ENCODE peak calls at places on chromosomes 12 and 14, in seven cellular contexts. H is RCC 7860; M is posterior cingulate gyrus; D is T-helper 1 cell; R is aorta; N is activated CD4-positive, alpha-beta T cell treated with anti-CD3 and anti-CD28 coated beads, Interleukin-2, amount 50 U/mL, for 48 hours; J is HFFc6. Q is an unnamed sample.

GRCh38 chr14:40899435-40899834 is 707.2 kb upstream of the LRFN5 start:
- DNase-seq in H (no peak), M (no peak), D (no peak), R (no peak), N (no peak), J (no peak), Q (no peak)

GRCh38 chr12:46209165-46209564 is 59.7 kb downstream of the SLC38A1 start:
- DNase-seq in H (no peak), M (no peak), D (no peak), R (no peak), N (no peak), J (peak; percentile 50), Q (peak; percentile 46)

GRCh38 chr12:131271724-131272123 is 318.0 kb downstream of the ADGRD1 start:
- DNase-seq in H (no peak), M (no peak), D (no peak), R (no peak), N (no peak), J (no peak), Q (no peak)

GRCh38 chr12:57268264-57268663 is 17.3 kb upstream of the STAC3 start:
- DNase-seq in H (peak; percentile 33), M (no peak), D (no peak), R (no peak), N (peak; percentile 41), J (peak; percentile 52), Q (no peak)

GRCh38 chr12:68336754-68337343 is 4.7 kb upstream of the MDM1 start:
- DNase-seq in H (no peak), M (no peak), D (no peak), R (no peak), N (no peak), J (no peak), Q (no peak)

GRCh38 chr14:52069617-52070431 is 965 bp upstream of the NID2 start:
- DNase-seq in H (no peak), M (no peak), D (no peak), R (no peak), N (peak; percentile 23), J (no peak), Q (no peak)

GRCh38 chr14:45065951-45066350 is 18.0 kb upstream of the PRPF39 start:
- DNase-seq in H (no peak), M (no peak), D (no peak), R (no peak), N (no peak), J (no peak), Q (no peak)

GRCh38 chr12:604956-605355 is 58.3 kb downstream of the NINJ2 start:
- DNase-seq in H (no peak), M (no peak), D (no peak), R (no peak), N (no peak), J (no peak), Q (no peak)

GRCh38 chr12:46492471-46493351 is 120.1 kb upstream of the SLC38A2 start:
- DNase-seq in H (peak; percentile 54), M (no peak), D (no peak), R (no peak), N (no peak), J (peak; percentile 72), Q (no peak)

GRCh38 chr12:132217800-132218518 is 73.7 kb downstream of the NOC4L start:
- DNase-seq in H (no peak), M (no peak), D (no peak), R (no peak), N (no peak), J (no peak), Q (no peak)

GRCh38 chr12:13169255-13169654 is 27.3 kb upstream of the EMP1 start:
- DNase-seq in H (no peak), M (no peak), D (no peak), R (no peak), N (no peak), J (no peak), Q (no peak)

GRCh38 chr12:117334098-117334497 is 27.3 kb downstream of the NOS1 start:
- DNase-seq in H (no peak), M (no peak), D (no peak), R (no peak), N (no peak), J (no peak), Q (no peak)

GRCh38 chr12:58346032-58346632 is 404.8 kb downstream of the ATP23 start:
- DNase-seq in H (peak; percentile 63), M (no peak), D (no peak), R (no peak), N (no peak), J (peak; percentile 64), Q (no peak)

GRCh38 chr14:90499908-90500664 is 103.3 kb downstream of the CALM1 start:
- DNase-seq in H (no peak), M (no peak), D (no peak), R (no peak), N (no peak), J (no peak), Q (no peak)

GRCh38 chr12:111359231-111359913 is 9.5 kb downstream of the PHETA1 start:
- DNase-seq in H (no peak), M (no peak), D (no peak), R (peak; percentile 74), N (peak; percentile 57), J (no peak), Q (no peak)

GRCh38 chr12:127294651-127295205 is 972.2 kb upstream of the TMEM132C start:
- DNase-seq in H (no peak), M (no peak), D (no peak), R (no peak), N (no peak), J (no peak), Q (no peak)

GRCh38 chr12:128810182-128811127 is 13.3 kb downstream of the SLC15A4 start:
- DNase-seq in H (peak; percentile 33), M (peak; percentile 50), D (no peak), R (peak; percentile 67), N (peak; percentile 26), J (peak; percentile 15), Q (no peak)

GRCh38 chr12:6039894-6040601 is 84.4 kb downstream of the VWF start:
- DNase-seq in H (peak; percentile 27), M (peak; percentile 59), D (peak; percentile 45), R (no peak), N (peak; percentile 42), J (peak; percentile 54), Q (peak; percentile 35)

GRCh38 chr12:89280833-89281533 is 71.3 kb downstream of the DUSP6 start:
- DNase-seq in H (no peak), M (no peak), D (no peak), R (peak; percentile 51), N (no peak), J (no peak), Q (no peak)

GRCh38 chr12:66900616-66901015 is 221.7 kb upstream of the GRIP1 start:
- DNase-seq in H (no peak), M (no peak), D (no peak), R (no peak), N (no peak), J (no peak), Q (no peak)

GRCh38 chr12:127455347-127456265 is 811.4 kb upstream of the TMEM132C start:
- DNase-seq in H (no peak), M (peak; percentile 16), D (no peak), R (peak; percentile 50), N (no peak), J (no peak), Q (no peak)

GRCh38 chr14:75978249-75978731 is 3.5 kb downstream of the TGFB3 start:
- DNase-seq in H (no peak), M (no peak), D (no peak), R (no peak), N (no peak), J (no peak), Q (no peak)

GRCh38 chr14:59699422-59699821 is 122.8 kb upstream of the CCDC175 start:
- DNase-seq in H (no peak), M (no peak), D (no peak), R (no peak), N (no peak), J (no peak), Q (no peak)

GRCh38 chr14:49586673-49587460 is 687 bp upstream of the RPS29 start:
- DNase-seq in H (peak; percentile 77), M (no peak), D (peak; percentile 36), R (no peak), N (peak; percentile 58), J (peak; percentile 86), Q (peak; percentile 27)

GRCh38 chr14:98198385-98198784 is 1073.6 kb downstream of the BCL11B start:
- DNase-seq in H (peak; percentile 60), M (no peak), D (peak; percentile 35), R (no peak), N (no peak), J (no peak), Q (no peak)

GRCh38 chr14:89912667-89913211 is 41.8 kb downstream of the EFCAB11 start:
- DNase-seq in H (peak; percentile 46), M (no peak), D (no peak), R (peak; percentile 64), N (no peak), J (peak; percentile 100), Q (peak; percentile 95)

GRCh38 chr12:6072302-6072752 is 52.1 kb downstream of the VWF start:
- DNase-seq in H (no peak), M (no peak), D (no peak), R (no peak), N (no peak), J (peak; percentile 43), Q (no peak)

GRCh38 chr12:102513739-102514138 is 33.4 kb upstream of the IGF1 start:
- DNase-seq in H (no peak), M (no peak), D (no peak), R (no peak), N (no peak), J (no peak), Q (no peak)

GRCh38 chr12:111412007-111412829 is 6.5 kb downstream of the SH2B3 start:
- DNase-seq in H (peak; percentile 44), M (no peak), D (no peak), R (no peak), N (no peak), J (no peak), Q (no peak)

GRCh38 chr14:36719823-36720222 is 58.2 kb downstream of the PAX9 start:
- DNase-seq in H (no peak), M (no peak), D (no peak), R (no peak), N (no peak), J (no peak), Q (no peak)

GRCh38 chr12:109637341-109637740 is 63.7 kb downstream of the MVK start:
- DNase-seq in H (no peak), M (no peak), D (no peak), R (no peak), N (no peak), J (no peak), Q (no peak)

GRCh38 chr14:92135269-92135668 is 13.5 kb downstream of the CPSF2 start:
- DNase-seq in H (no peak), M (no peak), D (no peak), R (no peak), N (no peak), J (peak; percentile 39), Q (no peak)

GRCh38 chr12:129901256-129901655 is 2.6 kb downstream of the TMEM132D start:
- DNase-seq in H (peak; percentile 12), M (no peak), D (no peak), R (no peak), N (no peak), J (no peak), Q (no peak)

GRCh38 chr12:60935981-60936761 is 1324.0 kb upstream of the USP15 start:
- DNase-seq in H (no peak), M (no peak), D (no peak), R (no peak), N (no peak), J (no peak), Q (no peak)

GRCh38 chr14:105525861-105526780 is at the start of gene TMEM121:
- DNase-seq in H (no peak), M (peak; percentile 60), D (no peak), R (no peak), N (peak; percentile 45), J (no peak), Q (no peak)

GRCh38 chr12:121711925-121712461 is 559 bp upstream of the TMEM120B start:
- DNase-seq in H (no peak), M (peak; percentile 10), D (peak; percentile 12), R (peak; percentile 57), N (peak; percentile 15), J (peak; percentile 25), Q (no peak)